ENCODE peak calls at places on chromosomes 3 and 15, in ten cellular contexts. V is stimulated activated naive CD8-positive, alpha-beta T cell treated with anti-CD3 and anti-CD28 coated beads, Interleukin-15, amount 100 ng/mL, for 72 hours; E is T-helper 9 cell; J is activated naive CD4-positive, alpha-beta T cell; X is H54; A is EL; B is fibroblast of lung; Z is NCI-H524; M is glomerular endothelial cell; D is ACHN. O is an unnamed sample.

GRCh38 chr3:183924956-183925355 is 40.3 kb upstream of the PARL start:
- DNase-seq in E (no peak), Z (no peak), V (no peak), M (no peak), J (no peak), B (peak), X (no peak), A (no peak), D (no peak), O (no peak)

GRCh38 chr3:134624537-134625287 is 26.1 kb downstream of the KY start:
- DNase-seq in D (no peak), M (no peak), J (no peak), V (no peak), A (no peak), X (no peak), Z (no peak), E (no peak), B (no peak), O (no peak)

GRCh38 chr3:168094580-168094876 is 1.2 kb downstream of the GOLIM4 start:
- DNase-seq in Z (no peak), B (no peak), A (no peak), V (no peak), E (no peak), X (no peak), D (peak), J (no peak), M (no peak), O (peak)

GRCh38 chr3:183254816-183255730 is 2.0 kb downstream of the B3GNT5 start:
- DNase-seq in E (no peak), Z (no peak), D (peak), A (no peak), V (no peak), X (no peak), J (no peak), M (no peak), B (peak), O (no peak)

GRCh38 chr3:107452436-107452835 is 70.3 kb upstream of the BBX start:
- DNase-seq in J (no peak), E (no peak), A (peak), Z (no peak), B (peak), X (no peak), V (no peak), D (no peak), M (no peak), O (no peak)

GRCh38 chr15:64247906-64248541 is 85.2 kb upstream of the PPIB start:
- DNase-seq in X (peak), E (no peak), D (peak), M (peak), V (peak), A (peak), Z (no peak), J (no peak), B (peak), O (peak)

GRCh38 chr3:172170310-172170709 is 130.9 kb downstream of the FNDC3B start:
- DNase-seq in B (no peak), Z (no peak), D (no peak), J (no peak), E (no peak), M (no peak), X (no peak), A (no peak), V (no peak), O (no peak)

GRCh38 chr3:42655980-42656679 is 2.6 kb downstream of the ZBTB47 start:
- DNase-seq in M (no peak), V (no peak), Z (no peak), E (no peak), B (peak), J (no peak), A (peak), X (no peak), D (peak), O (no peak)

GRCh38 chr3:183560607-183561006 is 5.1 kb upstream of the KLHL6 start:
- DNase-seq in A (no peak), B (no peak), Z (no peak), E (no peak), D (peak), V (no peak), X (no peak), J (no peak), M (no peak), O (no peak)

GRCh38 chr3:161567962-161568361 is 71.4 kb downstream of the OTOL1 start:
- DNase-seq in D (no peak), M (no peak), Z (no peak), B (peak), V (no peak), E (no peak), J (no peak), X (no peak), A (peak), O (no peak)